ENCODE peak calls at places on chromosome 4, in four cellular contexts. E is NCI-H748 treated with DMSO at 0.1 percent for 48 hours; Z is CD4-positive, alpha-beta memory T cell; T is activated T-helper 1 cell treated with anti-CD3 and anti-CD28 coated beads, Interleukin-2, amount 50 U/mL, for 16 hours. D is an unnamed sample.

GRCh38 chr4:67568820-67569219 is 10.3 kb downstream of the STAP1 start:
- DNase-seq in T (no peak), E (no peak), Z (no peak), D (no peak)

GRCh38 chr4:89586864-89587263 is 250.1 kb downstream of the SNCA start:
- DNase-seq in E (no peak), Z (peak; percentile 0), T (no peak), D (peak; percentile 5)

GRCh38 chr4:38591617-38592337 is 72.2 kb upstream of the KLF3 start:
- DNase-seq in E (no peak), Z (no peak), T (no peak), D (no peak)

GRCh38 chr4:821631-822030 is 4.3 kb downstream of the CPLX1 start:
- DNase-seq in Z (no peak), E (no peak), T (no peak), D (no peak)

GRCh38 chr4:170089274-170089742 is 448 bp downstream of the AADAT start:
- DNase-seq in T (no peak), Z (no peak), E (peak; percentile 42), D (peak; percentile 37)

GRCh38 chr4:7191546-7192251 is 639 bp upstream of the SORCS2 start:
- DNase-seq in T (no peak), Z (no peak), E (no peak), D (no peak)

GRCh38 chr4:160296476-160296875 is 1193.6 kb downstream of the RAPGEF2 start:
- DNase-seq in E (no peak), T (no peak), Z (no peak), D (no peak)

GRCh38 chr4:57633212-57633859 is 523.2 kb upstream of the IGFBP7 start:
- DNase-seq in Z (no peak), T (no peak), E (no peak), D (no peak)

GRCh38 chr4:165009493-165010227 is 22.1 kb upstream of the TRIM60 start:
- DNase-seq in E (no peak), Z (no peak), T (no peak), D (no peak)

GRCh38 chr4:98377626-98378025 is 116.4 kb downstream of the RAP1GDS1 start:
- DNase-seq in Z (no peak), T (no peak), E (no peak), D (no peak)

GRCh38 chr4:34649716-34650115 is 1594.6 kb downstream of the ARAP2 start:
- DNase-seq in E (no peak), T (no peak), Z (no peak), D (no peak)